ENCODE peak calls at places on chromosome 5, in seven cellular contexts. G is ovary; W is A549; Z is CD4-positive, alpha-beta memory T cell; A is left ventricle myocardium inferior; X is IMR-90; P is kidney. R is an unnamed sample. For H3K4me1, the result is how much of the 10 kb centered on the place peaks cover.

GRCh38 chr5:132310141-132310834 is 16.1 kb downstream of the SLC22A4 start:
- DNase-seq in G (no peak), W (no peak), Z (no peak), A (no peak), X (no peak), P (no peak), R (peak)

GRCh38 chr5:112264151-112264550 is 154.9 kb downstream of the EPB41L4A start:
- DNase-seq in G (no peak), W (no peak), Z (no peak), A (no peak), X (no peak), P (no peak), R (no peak)

GRCh38 chr5:56025303-56025885 is 30.6 kb upstream of the IL6ST start:
- DNase-seq in G (no peak), W (peak), Z (no peak), A (no peak), X (peak), P (no peak), R (no peak)

GRCh38 chr5:16585028-16585667 is 31.6 kb downstream of the RETREG1 start:
- DNase-seq in G (no peak), W (no peak), Z (no peak), A (no peak), X (no peak), P (no peak), R (no peak)

GRCh38 chr5:18483386-18483785 is 849.1 kb downstream of the TAF11L14 start:
- DNase-seq in G (no peak), W (no peak), Z (no peak), A (no peak), X (no peak), P (no peak), R (no peak)

GRCh38 chr5:54820346-54820745 is 165.0 kb downstream of the ESM1 start:
- DNase-seq in G (no peak), W (no peak), Z (no peak), A (no peak), X (peak), P (no peak), R (no peak)

GRCh38 chr5:163758283-163758711 is 252.9 kb downstream of the MAT2B start:
- DNase-seq in G (no peak), W (no peak), Z (no peak), A (no peak), X (peak), P (no peak), R (no peak)

GRCh38 chr5:14617441-14617840 is 35.8 kb downstream of the OTULINL start:
- DNase-seq in G (no peak), W (no peak), Z (no peak), A (no peak), X (no peak), P (no peak), R (peak)

GRCh38 chr5:102916114-102916513 is 161.0 kb downstream of the PAM start:
- DNase-seq in G (no peak), W (no peak), Z (no peak), A (no peak), X (peak), P (no peak), R (no peak)

GRCh38 chr5:132258102-132259060 is 885 bp downstream of the PDLIM4 start:
- DNase-seq in G (peak), W (no peak), Z (no peak), A (no peak), X (peak), P (no peak), R (peak)

GRCh38 chr5:73039082-73039481 is 81.3 kb upstream of the TMEM171 start:
- DNase-seq in G (no peak), W (no peak), Z (no peak), A (no peak), X (peak), P (no peak), R (no peak)

GRCh38 chr5:105836263-105836662 is 1834.5 kb downstream of the EFNA5 start:
- DNase-seq in G (no peak), W (no peak), Z (no peak), A (no peak), X (peak), P (no peak), R (no peak)

GRCh38 chr5:100634937-100635336 is 99.8 kb downstream of the FAM174A start:
- DNase-seq in G (no peak), W (no peak), Z (no peak), A (no peak), X (peak), P (no peak), R (no peak)

GRCh38 chr5:55600536-55601208 is 65.9 kb upstream of the PLPP1 start:
- DNase-seq in G (no peak), W (peak), Z (no peak), A (no peak), X (peak), P (no peak), R (peak)

GRCh38 chr5:114949001-114949400 is 220.7 kb downstream of the TRIM36 start:
- DNase-seq in G (no peak), W (no peak), Z (no peak), A (no peak), X (no peak), P (no peak), R (no peak)

GRCh38 chr5:128101676-128102075 is 18.1 kb downstream of the SLC12A2 start:
- DNase-seq in G (no peak), W (no peak), Z (no peak), A (no peak), X (no peak), P (no peak), R (no peak)

GRCh38 chr5:117615226-117615625 is 1040.6 kb upstream of the SEMA6A start:
- DNase-seq in G (no peak), W (no peak), Z (no peak), A (no peak), X (no peak), P (no peak), R (no peak)

GRCh38 chr5:158463188-158463587 is 604.2 kb upstream of the CLINT1 start:
- DNase-seq in G (no peak), W (no peak), Z (no peak), A (no peak), X (peak), P (no peak), R (no peak)

GRCh38 chr5:113171520-113171919 is 194.9 kb downstream of the DCP2 start:
- DNase-seq in G (no peak), W (no peak), Z (no peak), A (no peak), X (no peak), P (no peak), R (no peak)

GRCh38 chr5:76787237-76787636 is 31.6 kb upstream of the F2RL1 start:
- DNase-seq in G (no peak), W (peak), Z (no peak), A (peak), X (peak), P (no peak), R (peak)

GRCh38 chr5:10324519-10325370 is 17.0 kb upstream of the CMBL start:
- DNase-seq in G (no peak), W (no peak), Z (no peak), A (no peak), X (no peak), P (no peak), R (no peak)

GRCh38 chr5:33010851-33011250 is 299.7 kb downstream of the NPR3 start:
- DNase-seq in G (no peak), W (no peak), Z (no peak), A (no peak), X (peak), P (no peak), R (no peak)
- H3K4me1 ChIP-seq in G (under half), W (under half), Z (under half), A (under half), X (under half), P (under half), R (under half)

GRCh38 chr5:143003328-143003636 is 233.1 kb downstream of the ARHGAP26 start:
- DNase-seq in G (no peak), W (no peak), Z (no peak), A (no peak), X (no peak), P (no peak), R (no peak)
- H3K4me1 ChIP-seq in G (under half), W (under half), Z (half or more), A (half or more), X (under half), P (under half), R (under half)

GRCh38 chr5:168299372-168299771 is 7.9 kb downstream of the WWC1 start:
- DNase-seq in G (no peak), W (no peak), Z (no peak), A (no peak), X (no peak), P (no peak), R (no peak)

GRCh38 chr5:168300377-168301182 is 9.1 kb downstream of the WWC1 start:
- DNase-seq in G (no peak), W (no peak), Z (no peak), A (no peak), X (no peak), P (no peak), R (no peak)

GRCh38 chr5:168301593-168302388 is 10.3 kb downstream of the WWC1 start:
- DNase-seq in G (no peak), W (peak), Z (no peak), A (no peak), X (no peak), P (no peak), R (no peak)

GRCh38 chr5:168296687-168297086 is 5.2 kb downstream of the WWC1 start:
- DNase-seq in G (no peak), W (no peak), Z (no peak), A (no peak), X (no peak), P (no peak), R (no peak)

DNA sequence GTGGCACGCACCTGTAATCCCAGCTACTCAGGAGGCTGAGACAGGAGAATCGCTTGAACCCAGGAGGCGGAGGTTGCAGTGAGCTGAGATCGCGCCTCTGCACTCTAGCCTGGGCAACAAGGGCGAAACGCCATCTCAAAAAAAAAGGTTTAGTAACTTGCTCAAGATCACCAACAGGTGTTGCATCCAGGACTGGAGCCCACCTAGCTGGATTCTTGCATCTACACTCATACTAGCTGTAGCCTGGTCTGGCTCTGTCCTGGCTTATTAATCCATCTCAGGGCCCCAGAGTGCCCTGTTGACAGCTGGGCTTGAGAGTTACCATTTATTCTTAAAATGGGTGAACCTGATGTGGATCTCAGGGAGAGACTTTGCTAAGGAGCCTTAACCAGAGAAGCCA is 7.5 kb downstream of the WWC1 start:
- DNase-seq in G (no peak), W (no peak), Z (no peak), A (no peak), X (no peak), P (no peak), R (no peak)
- H3K4me1 ChIP-seq in G (under half), W (half or more), Z (under half), A (under half), X (under half), P (under half), R (under half)

DNA sequence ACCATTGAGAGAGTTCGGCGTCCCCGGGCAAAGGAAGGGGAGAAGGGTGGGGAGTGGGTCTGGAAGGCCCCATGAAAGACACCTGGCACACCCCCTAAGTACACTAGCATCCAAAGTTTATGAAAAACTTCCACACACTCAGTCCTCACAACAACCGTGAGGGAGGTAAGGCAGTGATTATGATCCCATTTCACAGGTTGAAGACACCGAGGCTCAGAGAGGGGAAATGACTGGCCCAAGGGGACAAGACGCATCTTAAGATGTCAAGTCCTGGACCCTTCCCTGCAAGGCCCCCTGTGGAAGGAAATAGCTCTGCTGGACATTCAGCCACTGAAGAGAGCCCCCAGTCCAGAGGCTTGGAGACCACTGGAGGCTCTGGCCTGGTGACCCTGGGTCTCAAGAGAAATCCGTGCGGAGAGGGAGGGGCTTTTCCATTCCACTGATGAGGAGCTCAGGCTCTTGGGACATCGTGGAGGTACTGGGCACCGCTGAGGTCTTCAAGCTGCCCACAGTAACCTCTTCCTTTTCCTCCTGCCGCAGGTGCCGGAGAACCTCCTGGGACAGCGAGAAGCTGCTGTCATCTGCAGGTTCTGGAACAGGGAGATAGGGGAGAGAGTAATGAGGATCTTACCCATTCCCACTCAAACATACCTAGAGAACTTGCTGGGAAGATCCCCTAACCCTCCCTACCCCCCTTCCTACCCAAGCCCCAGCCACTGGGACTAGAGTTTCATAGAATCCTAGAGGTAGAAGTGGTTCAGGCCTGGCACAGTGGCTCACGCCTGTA is 5.3 kb downstream of the SMIM33 start:
- DNase-seq in G (no peak), W (no peak), Z (no peak), A (no peak), X (no peak), P (no peak), R (no peak)
- H3K4me1 ChIP-seq in G (under half), W (under half), Z (half or more), A (half or more), X (under half), P (under half), R (under half)

GRCh38 chr5:35956429-35956828 is 18.0 kb upstream of the CAPSL start:
- DNase-seq in G (no peak), W (no peak), Z (no peak), A (no peak), X (no peak), P (no peak), R (no peak)

GRCh38 chr5:35963381-35963843 is 25.0 kb upstream of the CAPSL start:
- DNase-seq in G (no peak), W (peak), Z (no peak), A (no peak), X (peak), P (no peak), R (peak)

DNA sequence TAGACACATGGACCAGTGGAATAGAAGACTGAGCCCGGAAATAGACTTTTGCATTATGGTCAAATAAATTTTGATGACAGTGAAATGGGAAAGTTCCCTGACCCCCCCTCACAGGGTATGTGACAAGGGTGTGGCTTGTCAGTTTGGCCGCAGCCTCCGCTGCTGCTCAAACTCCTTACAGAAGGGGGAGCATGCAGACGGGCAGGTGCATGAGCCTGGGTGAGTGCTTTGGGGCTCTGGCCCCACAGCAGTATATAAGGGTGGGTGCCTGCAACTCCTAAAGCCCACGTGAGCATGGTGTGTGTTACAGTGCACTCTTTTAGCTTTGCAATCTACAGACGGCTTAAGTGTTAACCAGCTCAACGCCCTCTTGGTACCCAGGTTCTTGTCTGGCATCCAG is 21.9 kb upstream of the CAPSL start:
- DNase-seq in G (no peak), W (no peak), Z (no peak), A (no peak), X (no peak), P (no peak), R (no peak)
- H3K4me1 ChIP-seq in G (under half), W (under half), Z (under half), A (under half), X (under half), P (under half), R (under half)

DNA sequence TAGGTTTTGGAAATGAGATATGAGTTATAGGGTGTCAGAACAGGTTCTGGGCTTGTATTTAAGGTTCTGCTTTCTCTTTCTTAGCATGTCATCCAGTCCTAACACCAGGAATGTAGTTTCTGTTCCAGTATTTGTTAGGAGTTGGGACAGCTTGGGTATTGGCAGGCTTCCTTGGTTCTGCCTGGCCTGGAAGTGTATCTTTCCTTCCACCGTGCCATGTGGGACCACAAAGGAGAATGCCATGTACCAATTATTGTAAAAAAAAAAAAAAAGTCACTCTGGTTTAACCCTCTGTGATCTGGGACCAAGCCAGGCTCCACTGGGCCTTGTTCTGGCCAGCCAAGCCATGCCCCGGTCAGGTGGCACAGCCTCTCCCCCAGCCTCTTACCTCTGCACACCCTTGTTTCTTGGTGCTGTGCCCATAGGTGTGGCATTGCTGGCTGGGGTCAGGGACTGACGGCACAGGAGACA is 47.8 kb downstream of the ARHGAP26 start:
- DNase-seq in G (no peak), W (no peak), Z (no peak), A (no peak), X (no peak), P (no peak), R (no peak)
- H3K4me1 ChIP-seq in G (under half), W (half or more), Z (under half), A (half or more), X (under half), P (under half), R (under half)

GRCh38 chr5:1517838-1518237 is 5.9 kb downstream of the LPCAT1 start:
- DNase-seq in G (peak), W (no peak), Z (no peak), A (peak), X (no peak), P (peak), R (no peak)

GRCh38 chr5:1521054-1521453 is 2.7 kb downstream of the LPCAT1 start:
- DNase-seq in G (no peak), W (no peak), Z (no peak), A (no peak), X (no peak), P (no peak), R (no peak)

GRCh38 chr5:1521671-1522600 is 1.8 kb downstream of the LPCAT1 start:
- DNase-seq in G (peak), W (no peak), Z (no peak), A (no peak), X (peak), P (peak), R (peak)

GRCh38 chr5:1516615-1517601 is 6.9 kb downstream of the LPCAT1 start:
- DNase-seq in G (peak), W (peak), Z (no peak), A (peak), X (peak), P (peak), R (no peak)

GRCh38 chr5:1519631-1520141 is 4.1 kb downstream of the LPCAT1 start:
- DNase-seq in G (peak), W (no peak), Z (no peak), A (no peak), X (no peak), P (peak), R (no peak)
- H3K4me1 ChIP-seq in G (under half), W (half or more), Z (half or more), A (under half), X (under half), P (under half), R (under half)

DNA sequence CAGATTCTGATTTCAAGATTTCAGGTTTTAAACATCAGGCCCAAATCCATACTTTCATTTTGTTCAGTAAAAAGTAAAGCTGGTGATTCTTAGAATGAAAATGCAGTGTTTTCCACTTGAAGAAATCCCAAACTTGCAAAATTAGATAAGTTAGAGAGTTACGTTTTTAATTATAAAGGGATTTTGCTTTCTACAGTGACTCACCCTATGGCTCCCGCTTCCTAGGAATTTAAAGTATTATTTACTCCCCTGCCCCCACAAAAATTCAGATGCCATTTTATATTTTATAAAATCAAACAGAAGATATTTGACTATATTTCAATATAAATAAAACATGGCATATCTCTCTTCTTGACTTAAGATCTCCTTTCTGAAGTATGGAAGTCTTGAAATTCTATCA is 402.9 kb downstream of the ZSWIM6 start:
- DNase-seq in G (no peak), W (no peak), Z (no peak), A (no peak), X (no peak), P (no peak), R (no peak)
- H3K4me1 ChIP-seq in G (under half), W (under half), Z (under half), A (under half), X (under half), P (under half), R (under half)

DNA sequence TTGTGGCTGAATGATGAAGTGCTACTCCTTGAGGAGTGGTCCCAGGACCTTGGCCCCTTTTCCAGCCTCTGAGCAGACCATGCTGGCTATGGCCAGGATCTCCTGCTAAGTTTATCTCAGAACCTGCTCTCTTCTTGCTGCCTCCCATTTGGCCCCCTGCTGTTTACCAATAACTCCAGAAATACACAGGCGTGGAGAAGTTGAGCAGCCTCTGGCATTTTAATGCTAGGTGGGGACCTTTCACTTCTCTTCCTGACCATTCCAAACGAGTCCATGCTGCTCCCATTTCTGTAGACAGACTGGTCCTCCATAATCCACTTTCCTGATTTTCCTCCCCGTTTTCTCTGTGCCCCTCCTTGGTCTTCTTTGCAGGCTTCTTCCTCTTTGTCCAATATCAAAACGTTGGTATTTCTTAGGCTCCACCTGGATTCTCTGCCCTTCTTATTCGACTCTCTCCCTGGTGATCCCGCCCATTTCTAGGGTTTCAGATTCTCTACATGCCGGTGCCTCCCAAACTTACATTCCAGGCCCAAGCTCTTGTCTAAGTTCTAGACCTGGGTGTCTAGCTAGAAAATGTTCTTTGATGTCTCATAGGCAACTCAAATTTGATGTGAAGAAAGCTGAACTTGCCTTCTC is 33.4 kb upstream of the TNFAIP8 start:
- DNase-seq in G (no peak), W (no peak), Z (no peak), A (no peak), X (no peak), P (no peak), R (no peak)
- H3K4me1 ChIP-seq in G (under half), W (half or more), Z (half or more), A (under half), X (under half), P (under half), R (under half)